ENCODE peak calls at places on chromosomes 13 and 19, in four cellular contexts. M, Y, B and S are unnamed samples.
A peak's percentile ranks its signal among the peaks of the same experiment; 100 is the strongest.

GRCh38 chr13:44764334-44764733 is 188.2 kb upstream of the TSC22D1 start:
- DNase-seq in M (no peak), Y (no peak), B (peak; percentile 89), S (peak; percentile 95)

GRCh38 chr13:73956795-73957408 is 177.3 kb downstream of the KLF12 start:
- DNase-seq in M (no peak), Y (no peak), B (no peak), S (no peak)

GRCh38 chr13:64633948-64634347 is 2596.2 kb downstream of the PCDH9 start:
- DNase-seq in M (no peak), Y (no peak), B (no peak), S (no peak)

GRCh38 chr13:71831716-71832115 is 35.3 kb downstream of the DACH1 start:
- DNase-seq in M (no peak), Y (no peak), B (no peak), S (no peak)

GRCh38 chr13:94641432-94641941 is 39.8 kb downstream of the GPR180 start:
- DNase-seq in M (no peak), Y (peak; percentile 56), B (no peak), S (no peak)

GRCh38 chr19:35879770-35880317 is 11.5 kb downstream of the APLP1 start:
- DNase-seq in M (peak; percentile 93), Y (peak; percentile 73), B (peak; percentile 97), S (peak; percentile 81)

GRCh38 chr19:49301165-49301865 is 23.7 kb downstream of the SLC6A16 start:
- DNase-seq in M (peak; percentile 83), Y (no peak), B (peak; percentile 72), S (peak; percentile 64)

GRCh38 chr13:20775961-20776360 is 2.2 kb upstream of the EEF1AKMT1 start:
- DNase-seq in M (no peak), Y (no peak), B (no peak), S (no peak)

GRCh38 chr13:78382481-78382880 is 220.9 kb downstream of the POU4F1 start:
- DNase-seq in M (no peak), Y (no peak), B (no peak), S (no peak)

GRCh38 chr13:20990910-20991525 is 70.4 kb downstream of the LATS2 start:
- DNase-seq in M (no peak), Y (no peak), B (no peak), S (no peak)

GRCh38 chr19:40803857-40804782 is 5.1 kb downstream of the EGLN2 start:
- DNase-seq in M (peak; percentile 61), Y (no peak), B (peak; percentile 80), S (peak; percentile 68)

GRCh38 chr13:45121421-45121820 is 1.1 kb downstream of the GTF2F2 start:
- DNase-seq in M (no peak), Y (no peak), B (no peak), S (no peak)

GRCh38 chr19:8149261-8150094 is at the start of gene FBN3:
- DNase-seq in M (no peak), Y (no peak), B (no peak), S (no peak)

GRCh38 chr19:920051-920857 is 3.1 kb downstream of the KISS1R start:
- DNase-seq in M (no peak), Y (no peak), B (no peak), S (no peak)

GRCh38 chr19:35592226-35592625 is 6.3 kb downstream of the PMIS2 start:
- DNase-seq in M (no peak), Y (no peak), B (peak; percentile 80), S (peak; percentile 36)

GRCh38 chr13:99542788-99543406 is 41.6 kb downstream of the TM9SF2 start:
- DNase-seq in M (no peak), Y (no peak), B (no peak), S (no peak)

GRCh38 chr19:1862424-1863307 is 713 bp downstream of the KLF16 start:
- DNase-seq in M (peak; percentile 61), Y (no peak), B (no peak), S (peak; percentile 31)

GRCh38 chr19:780935-781334 is 16.3 kb upstream of the PTBP1 start:
- DNase-seq in M (no peak), Y (no peak), B (no peak), S (no peak)

GRCh38 chr13:113110048-113110851 is 4.7 kb downstream of the F7 start:
- DNase-seq in M (no peak), Y (no peak), B (no peak), S (no peak)

GRCh38 chr19:7912697-7913564 is 1.7 kb upstream of the TGFBR3L start:
- DNase-seq in M (no peak), Y (no peak), B (no peak), S (no peak)

GRCh38 chr13:76711515-76712182 is 174.6 kb downstream of the KCTD12 start:
- DNase-seq in M (no peak), Y (no peak), B (peak; percentile 44), S (peak; percentile 3)

GRCh38 chr13:76717092-76717491 is 169.1 kb downstream of the KCTD12 start:
- DNase-seq in M (no peak), Y (no peak), B (no peak), S (no peak)

GRCh38 chr13:76713280-76713679 is 172.9 kb downstream of the KCTD12 start:
- DNase-seq in M (no peak), Y (no peak), B (no peak), S (no peak)

GRCh38 chr13:76715043-76715442 is 171.2 kb downstream of the KCTD12 start:
- DNase-seq in M (no peak), Y (no peak), B (no peak), S (no peak)

DNA sequence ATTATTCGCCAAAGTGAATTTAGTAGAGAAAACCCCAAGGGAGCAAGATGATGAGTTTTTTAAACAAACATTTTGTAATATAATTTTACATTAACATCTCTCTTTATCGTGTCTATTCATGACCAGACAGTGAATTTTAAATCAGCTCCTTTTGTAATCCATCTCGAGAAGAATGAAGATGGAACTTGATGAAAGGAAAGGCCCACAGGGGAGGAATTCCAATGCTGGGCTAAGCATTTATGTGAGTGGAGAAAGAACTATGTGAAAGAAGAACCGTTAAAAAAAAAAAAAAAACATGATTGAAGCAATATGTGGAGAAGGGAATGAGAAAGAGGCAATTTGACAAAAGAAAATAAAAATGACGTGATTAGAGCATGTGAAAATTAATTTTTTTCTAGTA is 170.6 kb downstream of the KCTD12 start:
- DNase-seq in M (no peak), Y (no peak), B (no peak), S (no peak)
- H3K4me1 ChIP-seq in M (peaks cover 14% of the 10 kb centered on the region), Y (no peaks in the 10 kb centered on the region), B (no peaks in the 10 kb centered on the region), S (no peaks in the 10 kb centered on the region)

DNA sequence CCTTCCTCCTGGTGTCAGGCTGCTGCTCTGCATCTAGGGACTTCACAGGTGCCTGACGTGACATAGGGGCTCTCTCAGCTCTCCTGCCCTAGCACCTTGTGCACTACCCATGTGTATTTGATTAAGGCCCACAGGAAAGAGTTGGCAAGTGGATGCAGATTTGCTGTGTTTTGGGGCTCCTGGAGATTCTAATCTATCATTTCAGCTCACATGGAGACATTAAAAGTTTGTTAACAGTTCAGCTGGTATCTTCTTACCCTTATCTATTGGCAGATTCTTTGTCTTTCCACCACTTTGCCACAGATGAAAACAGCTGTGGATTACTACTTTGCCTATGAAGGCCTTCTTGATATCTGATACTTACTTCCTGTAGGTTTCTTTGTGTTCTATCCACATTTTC is 41.9 kb downstream of the WASF3 start:
- DNase-seq in M (no peak), Y (no peak), B (no peak), S (no peak)
- H3K9me3 ChIP-seq in M (peaks cover 10% of the 10 kb centered on the region), Y (no peaks in the 10 kb centered on the region), B (no peaks in the 10 kb centered on the region), S (no peaks in the 10 kb centered on the region)

DNA sequence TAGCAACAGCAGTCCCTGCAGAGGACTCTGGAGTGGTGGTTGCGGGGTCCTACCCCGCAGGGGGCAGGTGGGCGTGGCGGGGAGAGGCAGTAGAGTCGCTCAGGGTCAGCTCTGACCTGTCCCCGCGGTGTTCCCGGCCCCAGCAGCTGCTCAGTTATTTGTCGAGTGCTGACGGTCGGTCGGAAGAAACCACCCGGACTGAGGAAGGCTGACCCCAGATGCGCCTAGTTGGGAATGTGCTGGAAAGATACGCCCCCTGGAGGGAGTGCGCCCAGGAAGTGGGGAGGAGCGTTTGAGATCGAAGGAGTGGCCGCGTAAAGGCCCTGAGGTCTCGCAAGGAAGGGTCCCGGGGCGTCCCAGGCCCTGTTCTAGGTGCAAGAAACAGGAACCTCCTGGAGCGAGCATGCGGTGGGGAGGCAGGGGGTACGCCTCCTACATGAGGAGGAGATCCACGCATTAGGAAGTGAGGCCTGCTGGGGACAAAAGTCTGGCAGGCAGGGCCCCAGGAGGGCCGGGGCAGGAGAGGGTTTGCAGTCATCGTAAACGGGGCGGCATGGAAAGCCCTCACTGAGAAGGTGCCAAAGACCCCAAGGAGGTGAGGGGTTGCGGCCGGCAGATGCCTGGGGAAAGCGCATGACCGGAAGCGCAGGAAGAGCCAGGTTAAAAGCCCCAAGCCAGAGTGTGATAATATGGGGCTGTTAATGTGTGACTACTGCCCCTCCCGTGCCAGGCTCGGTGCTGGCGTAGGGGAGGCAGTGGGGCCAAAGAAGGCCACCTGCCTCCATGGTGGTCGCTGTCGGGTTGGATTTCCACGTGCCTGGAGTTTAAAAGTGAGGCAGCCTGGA is 9.1 kb downstream of the CCDC8 start:
- DNase-seq in M (peak; percentile 48), Y (no peak), B (peak; percentile 79), S (peak; percentile 58)
- H3K27me3 ChIP-seq in M (peaks cover 46% of the 10 kb centered on the region), Y (peaks cover 47% of the 10 kb centered on the region), B (no peaks in the 10 kb centered on the region), S (peaks cover 21% of the 10 kb centered on the region)

GRCh38 chr13:24253520-24254150 is 55.7 kb upstream of the C1QTNF9 start:
- DNase-seq in M (no peak), Y (no peak), B (no peak), S (no peak)

GRCh38 chr13:24249586-24249985 is 59.8 kb upstream of the C1QTNF9 start:
- DNase-seq in M (no peak), Y (no peak), B (no peak), S (no peak)

GRCh38 chr13:24251525-24251924 is 57.9 kb upstream of the C1QTNF9 start:
- DNase-seq in M (no peak), Y (no peak), B (peak; percentile 31), S (peak; percentile 61)

GRCh38 chr13:24252136-24252535 is 57.2 kb upstream of the C1QTNF9 start:
- DNase-seq in M (no peak), Y (no peak), B (no peak), S (no peak)

GRCh38 chr13:24254151-24254810 is 55.1 kb upstream of the C1QTNF9 start:
- DNase-seq in M (no peak), Y (no peak), B (peak; percentile 65), S (peak; percentile 15)
- H3K4me1 ChIP-seq in M (no peaks in the 10 kb centered on the region), Y (no peaks in the 10 kb centered on the region), B (no peaks in the 10 kb centered on the region), S (no peaks in the 10 kb centered on the region)

GRCh38 chr13:29099781-29100406 is 279.8 kb downstream of the MTUS2 start:
- DNase-seq in M (no peak), Y (no peak), B (no peak), S (no peak)

GRCh38 chr13:29100739-29101138 is 280.6 kb downstream of the MTUS2 start:
- DNase-seq in M (no peak), Y (no peak), B (no peak), S (no peak)

GRCh38 chr13:29103036-29103800 is 283.1 kb downstream of the MTUS2 start:
- DNase-seq in M (no peak), Y (no peak), B (no peak), S (no peak)

GRCh38 chr13:29104461-29104860 is 284.3 kb downstream of the MTUS2 start:
- DNase-seq in M (no peak), Y (no peak), B (no peak), S (no peak)

DNA sequence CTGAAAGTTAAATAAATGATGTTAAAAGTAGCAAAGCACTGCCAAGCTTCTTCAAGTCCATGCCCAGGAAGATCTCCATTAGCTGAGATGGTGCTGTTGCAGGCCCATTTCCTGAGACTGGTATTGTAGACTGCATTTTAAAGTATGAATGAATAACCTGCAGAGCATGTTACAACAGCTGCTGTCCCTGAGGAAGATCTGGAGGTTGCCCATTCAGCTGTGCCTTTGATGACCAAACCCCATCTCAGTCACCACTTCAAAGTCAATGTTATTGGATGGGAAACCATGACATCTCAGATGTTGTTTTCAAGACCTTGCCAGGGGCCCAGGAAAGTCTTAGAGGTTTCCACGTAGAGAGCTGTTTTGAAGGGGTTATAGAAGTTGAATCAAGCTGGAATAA is 281.3 kb downstream of the MTUS2 start:
- DNase-seq in M (no peak), Y (no peak), B (no peak), S (no peak)
- H3K9me3 ChIP-seq in M (no peaks in the 10 kb centered on the region), Y (no peaks in the 10 kb centered on the region), B (no peaks in the 10 kb centered on the region), S (no peaks in the 10 kb centered on the region)